ENCODE peak calls at places on chromosomes 4 and X, in six cellular contexts. K is NCI-H82; S is activated CD4-positive, alpha-beta T cell treated with anti-CD3 and anti-CD28 coated beads, Interleukin-2, amount 50 U/mL, for 24 hours; M is DMS53; Q is lower lobe of right lung; D is NCI-H774. H is an unnamed sample.
A peak's percentile ranks its signal among the peaks of the same experiment; 100 is the strongest.

GRCh38 chr4:8079916-8080753 is 78.5 kb downstream of the ABLIM2 start:
- DNase-seq in K (no peak), M (no peak), D (no peak), S (no peak), Q (peak; percentile 30), H (no peak)

GRCh38 chrX:133706890-133707289 is 278.5 kb downstream of the GPC3 start:
- DNase-seq in K (no peak), S (no peak), Q (no peak), M (no peak), D (no peak), H (no peak)

GRCh38 chr4:98421106-98421505 is 159.9 kb downstream of the RAP1GDS1 start:
- DNase-seq in M (no peak), D (no peak), K (no peak), S (no peak), Q (no peak), H (no peak)

GRCh38 chr4:169136796-169137554 is 126.9 kb upstream of the CBR4 start:
- DNase-seq in D (no peak), Q (no peak), K (no peak), S (no peak), M (no peak), H (no peak)

GRCh38 chr4:109553130-109553529 is 6.9 kb upstream of the MCUB start:
- DNase-seq in K (no peak), Q (no peak), M (no peak), S (no peak), D (no peak), H (no peak)

GRCh38 chrX:115234220-115234557 is 293 bp upstream of the LRCH2 start:
- DNase-seq in M (peak; percentile 29), D (no peak), Q (no peak), K (no peak), S (no peak), H (no peak)

GRCh38 chrX:131068945-131069719 is 11.0 kb downstream of the ARHGAP36 start:
- DNase-seq in D (peak; percentile 22), S (no peak), K (peak; percentile 83), M (peak; percentile 86), Q (no peak), H (peak; percentile 73)

GRCh38 chr4:182089326-182089725 is 153.9 kb upstream of the TENM3 start:
- DNase-seq in K (no peak), D (no peak), S (no peak), M (no peak), Q (no peak), H (no peak)

GRCh38 chr4:76681996-76682395 is 215.9 kb downstream of the SOWAHB start:
- DNase-seq in Q (no peak), S (no peak), D (no peak), K (no peak), M (no peak), H (no peak)

GRCh38 chrX:139738581-139738980 is 30.6 kb upstream of the MCF2 start:
- DNase-seq in K (no peak), M (peak; percentile 96), Q (no peak), D (no peak), S (no peak), H (no peak)

GRCh38 chr4:184101711-184102110 is 116.0 kb downstream of the ENPP6 start:
- DNase-seq in M (no peak), Q (no peak), K (no peak), S (no peak), D (no peak), H (no peak)

GRCh38 chr4:38739438-38739837 is 43.4 kb downstream of the TLR10 start:
- DNase-seq in M (peak; percentile 15), Q (no peak), K (no peak), D (no peak), S (no peak), H (no peak)

GRCh38 chr4:88653371-88653946 is 44.2 kb downstream of the NAP1L5 start:
- DNase-seq in K (no peak), D (no peak), M (no peak), S (no peak), Q (no peak), H (no peak)

GRCh38 chr4:127045872-127046271 is 586.9 kb upstream of the INTU start:
- DNase-seq in M (no peak), S (no peak), Q (no peak), K (no peak), D (no peak), H (no peak)

GRCh38 chrX:130555341-130555740 is 153.6 kb downstream of the RBMX2 start:
- DNase-seq in M (no peak), S (no peak), Q (no peak), D (no peak), K (peak; percentile 52), H (no peak)

GRCh38 chr4:80309301-80310004 is 26.1 kb upstream of the CFAP299 start:
- DNase-seq in S (no peak), M (no peak), D (no peak), Q (no peak), K (no peak), H (no peak)

GRCh38 chrX:2614911-2615310 is 76.2 kb upstream of the CD99 start:
- DNase-seq in M (no peak), K (no peak), S (no peak), Q (no peak), D (no peak), H (no peak)

GRCh38 chr4:41935652-41936021 is 408 bp downstream of the TMEM33 start:
- DNase-seq in M (peak; percentile 76), D (no peak), Q (no peak), K (no peak), S (peak; percentile 14), H (peak; percentile 49)

GRCh38 chrX:24241822-24242648 is 71.8 kb downstream of the SUPT20HL2 start:
- DNase-seq in K (peak; percentile 64), Q (no peak), M (peak; percentile 71), D (peak; percentile 6), S (no peak), H (peak; percentile 58)

GRCh38 chr4:124322234-124322831 is 390.2 kb downstream of the ANKRD50 start:
- DNase-seq in D (no peak), S (no peak), K (peak; percentile 42), Q (no peak), M (peak; percentile 62), H (peak; percentile 37)

GRCh38 chrX:69238153-69238959 is 73.1 kb upstream of the PJA1 start:
- DNase-seq in S (no peak), K (no peak), D (no peak), M (no peak), Q (no peak), H (no peak)